ENCODE peak calls at places on chromosome 17, in seven cellular contexts. O, Z, U, M, T, H and I are unnamed samples.

GRCh38 chr17:46056800-46057304 is 57.8 kb downstream of the STH start:
- DNase-seq in O (peak; percentile 74), Z (no peak), U (peak; percentile 41), M (no peak), T (peak; percentile 58), H (no peak), I (no peak)

GRCh38 chr17:40062347-40063033 is at the start of gene THRA:
- DNase-seq in O (peak; percentile 23), Z (no peak), U (peak; percentile 54), M (no peak), T (peak; percentile 57), H (peak; percentile 23), I (peak; percentile 78)

GRCh38 chr17:39738568-39738901 is 797 bp downstream of the GRB7 start:
- DNase-seq in O (no peak), Z (no peak), U (no peak), M (no peak), T (peak; percentile 79), H (peak; percentile 52), I (peak; percentile 75)

GRCh38 chr17:31433091-31433790 is 41.8 kb downstream of the RAB11FIP4 start:
- DNase-seq in O (no peak), Z (no peak), U (no peak), M (no peak), T (no peak), H (no peak), I (no peak)

GRCh38 chr17:28228986-28229729 is 89.8 kb upstream of the TMEM97 start:
- DNase-seq in O (no peak), Z (no peak), U (no peak), M (no peak), T (no peak), H (no peak), I (no peak)

GRCh38 chr17:77675816-77676799 is 282.4 kb upstream of the TNRC6C start:
- DNase-seq in O (no peak), Z (no peak), U (no peak), M (peak; percentile 26), T (no peak), H (no peak), I (no peak)

GRCh38 chr17:82236142-82236971 is 7.5 kb downstream of the SLC16A3 start:
- DNase-seq in O (peak; percentile 47), Z (no peak), U (peak; percentile 64), M (peak; percentile 68), T (peak; percentile 79), H (no peak), I (peak; percentile 87)

GRCh38 chr17:30344283-30345088 is 10.6 kb upstream of the TMIGD1 start:
- DNase-seq in O (peak; percentile 59), Z (no peak), U (peak; percentile 29), M (no peak), T (no peak), H (no peak), I (no peak)

GRCh38 chr17:76932402-76933333 is 64.5 kb downstream of the MGAT5B start:
- DNase-seq in O (no peak), Z (no peak), U (no peak), M (no peak), T (no peak), H (no peak), I (no peak)

GRCh38 chr17:5837055-5837491 is 233.1 kb upstream of the WSCD1 start:
- DNase-seq in O (peak; percentile 78), Z (no peak), U (peak; percentile 79), M (no peak), T (no peak), H (peak; percentile 41), I (peak; percentile 22)

GRCh38 chr17:74523308-74523707 is 8.0 kb downstream of the CD300LB start:
- DNase-seq in O (no peak), Z (no peak), U (no peak), M (no peak), T (no peak), H (no peak), I (peak; percentile 19)

GRCh38 chr17:54524501-54524900 is 376.2 kb upstream of the TOM1L1 start:
- DNase-seq in O (no peak), Z (no peak), U (no peak), M (no peak), T (no peak), H (no peak), I (no peak)

GRCh38 chr17:74493381-74493833 is 27.0 kb downstream of the CD300A start:
- DNase-seq in O (peak; percentile 45), Z (peak; percentile 41), U (peak; percentile 50), M (peak; percentile 71), T (peak; percentile 79), H (peak; percentile 56), I (peak; percentile 89)

GRCh38 chr17:62641101-62641500 is 13.6 kb downstream of the MRC2 start:
- DNase-seq in O (no peak), Z (no peak), U (no peak), M (no peak), T (no peak), H (no peak), I (no peak)

GRCh38 chr17:66679631-66680517 is 155.0 kb upstream of the CACNG5 start:
- DNase-seq in O (no peak), Z (no peak), U (no peak), M (no peak), T (no peak), H (no peak), I (no peak)

GRCh38 chr17:73309727-73310555 is 1.9 kb downstream of the CDC42EP4 start:
- DNase-seq in O (no peak), Z (no peak), U (peak; percentile 44), M (peak; percentile 67), T (no peak), H (no peak), I (no peak)

GRCh38 chr17:45573915-45574314 is 83.4 kb upstream of the PLEKHM1 start:
- DNase-seq in O (peak; percentile 25), Z (no peak), U (no peak), M (no peak), T (no peak), H (no peak), I (no peak)

GRCh38 chr17:50218771-50219315 is 17.4 kb upstream of the COL1A1 start:
- DNase-seq in O (peak; percentile 96), Z (no peak), U (peak; percentile 94), M (no peak), T (peak; percentile 26), H (no peak), I (no peak)

GRCh38 chr17:13601776-13602551 is at the start of gene HS3ST3A1:
- DNase-seq in O (peak; percentile 82), Z (peak; percentile 73), U (peak; percentile 69), M (peak; percentile 85), T (peak; percentile 96), H (peak; percentile 64), I (peak; percentile 96)

GRCh38 chr17:728911-729310 is 3.5 kb upstream of the TLCD3A start:
- DNase-seq in O (no peak), Z (no peak), U (peak; percentile 41), M (no peak), T (no peak), H (no peak), I (no peak)

GRCh38 chr17:732788-733720 is 658 bp downstream of the TLCD3A start:
- DNase-seq in O (peak; percentile 37), Z (no peak), U (peak; percentile 56), M (no peak), T (peak; percentile 54), H (no peak), I (no peak)

GRCh38 chr17:737561-738113 is 5.2 kb downstream of the TLCD3A start:
- DNase-seq in O (no peak), Z (no peak), U (no peak), M (no peak), T (no peak), H (no peak), I (no peak)

GRCh38 chr17:733743-734142 is 1.3 kb downstream of the TLCD3A start:
- DNase-seq in O (no peak), Z (no peak), U (no peak), M (no peak), T (no peak), H (no peak), I (no peak)

GRCh38 chr17:731943-732787 is at the start of gene TLCD3A:
- DNase-seq in O (peak; percentile 55), Z (no peak), U (peak; percentile 73), M (no peak), T (peak; percentile 54), H (peak; percentile 35), I (peak; percentile 67)
- H2AK5ac ChIP-seq in O (peak within 1 kb of the TSS; percentile 57), Z (no peak within 1 kb of the TSS), U (no peak within 1 kb of the TSS), M (peak within 1 kb of the TSS; percentile 67), T (no peak within 1 kb of the TSS), H (peak within 1 kb of the TSS; percentile 35), I (no peak within 1 kb of the TSS)

GRCh38 chr17:35766489-35766877 is 5.8 kb downstream of the C17orf50 start:
- DNase-seq in O (no peak), Z (no peak), U (no peak), M (no peak), T (no peak), H (no peak), I (no peak)

GRCh38 chr17:35766903-35767510 is 6.3 kb downstream of the C17orf50 start:
- DNase-seq in O (peak; percentile 43), Z (no peak), U (peak; percentile 51), M (no peak), T (no peak), H (no peak), I (no peak)

GRCh38 chr17:35765731-35766488 is 5.2 kb downstream of the C17orf50 start:
- DNase-seq in O (no peak), Z (no peak), U (no peak), M (no peak), T (no peak), H (no peak), I (no peak)

GRCh38 chr17:35769895-35770486 is 9.3 kb downstream of the C17orf50 start:
- DNase-seq in O (no peak), Z (no peak), U (no peak), M (no peak), T (no peak), H (no peak), I (no peak)

GRCh38 chr17:35768796-35769195 is 8.1 kb downstream of the C17orf50 start:
- DNase-seq in O (no peak), Z (no peak), U (no peak), M (no peak), T (no peak), H (no peak), I (no peak)
- H2AK5ac ChIP-seq in O (no peak overlapping the region), Z (no peak overlapping the region), U (no peak overlapping the region), M (no peak overlapping the region), T (no peak overlapping the region), H (no peak overlapping the region), I (no peak overlapping the region)

GRCh38 chr17:7509937-7510336 is 25.8 kb downstream of the POLR2A start:
- DNase-seq in O (no peak), Z (no peak), U (no peak), M (no peak), T (no peak), H (no peak), I (no peak)
- H2AK5ac ChIP-seq in O (no peak overlapping the region), Z (no peak overlapping the region), U (no peak overlapping the region), M (no peak overlapping the region), T (no peak overlapping the region), H (no peak overlapping the region), I (no peak overlapping the region)

GRCh38 chr17:34917381-34917780 is 43.9 kb downstream of the CCT6B start:
- DNase-seq in O (no peak), Z (no peak), U (no peak), M (no peak), T (no peak), H (no peak), I (no peak)

GRCh38 chr17:34913001-34913400 is 48.3 kb downstream of the CCT6B start:
- DNase-seq in O (no peak), Z (peak; percentile 41), U (no peak), M (no peak), T (peak; percentile 92), H (no peak), I (peak; percentile 55)

DNA sequence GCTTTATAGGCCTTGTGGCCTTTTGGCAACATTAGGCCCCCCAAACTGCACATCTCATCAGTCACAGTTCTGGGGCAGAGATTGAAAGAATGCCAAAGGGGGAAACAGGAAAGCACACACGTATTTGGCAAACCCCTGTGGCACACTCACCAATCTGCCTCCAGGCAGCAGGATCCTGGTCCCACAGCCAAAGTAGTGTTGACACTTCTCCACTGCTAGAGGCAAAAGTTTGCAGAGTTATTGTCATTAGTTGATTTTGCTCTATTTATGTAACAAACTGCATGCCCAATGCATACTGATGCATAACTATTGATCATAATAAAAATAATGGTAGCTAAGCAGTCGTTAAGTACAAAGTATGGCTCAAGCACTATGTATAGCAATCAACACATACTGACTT is 45.1 kb downstream of the CCT6B start:
- DNase-seq in O (no peak), Z (no peak), U (no peak), M (no peak), T (no peak), H (no peak), I (no peak)
- H2AK5ac ChIP-seq in O (no peak overlapping the region), Z (no peak overlapping the region), U (no peak overlapping the region), M (no peak overlapping the region), T (no peak overlapping the region), H (no peak overlapping the region), I (no peak overlapping the region)